ENCODE peak calls at places on chromosomes 2 and 18, in four cellular contexts. W is Panc1, Q is GM12878, Z is upper lobe of right lung. T is an unnamed sample. For H3K9me3, the result is how much of the 10 kb centered on the place peaks cover.

GRCh38 chr2:121210691-121211090 is 74.3 kb downstream of the TFCP2L1 start:
- DNase-seq in W (no peak), Q (no peak), Z (peak), T (no peak)

GRCh38 chr2:227415538-227416424 is 28.0 kb upstream of the SCYGR1 start:
- DNase-seq in W (no peak), Q (no peak), Z (peak), T (no peak)

GRCh38 chr2:37593024-37593423 is 78.4 kb downstream of the CDC42EP3 start:
- DNase-seq in W (no peak), Q (no peak), Z (no peak), T (no peak)

GRCh38 chr2:75503048-75503607 is 57.6 kb downstream of the EVA1A start:
- DNase-seq in W (no peak), Q (no peak), Z (no peak), T (no peak)

GRCh38 chr18:23640023-23640422 is 22.7 kb downstream of the ANKRD29 start:
- DNase-seq in W (no peak), Q (no peak), Z (no peak), T (no peak)

GRCh38 chr2:180314086-180314485 is 307.0 kb upstream of the CWC22 start:
- DNase-seq in W (no peak), Q (no peak), Z (no peak), T (no peak)

GRCh38 chr18:22676423-22676822 is 256.7 kb upstream of the RBBP8 start:
- DNase-seq in W (no peak), Q (no peak), Z (no peak), T (no peak)

GRCh38 chr2:101485856-101486255 is 10.9 kb upstream of the RFX8 start:
- DNase-seq in W (no peak), Q (no peak), Z (no peak), T (no peak)

GRCh38 chr18:58803978-58804377 is 60.7 kb upstream of the ZNF532 start:
- DNase-seq in W (no peak), Q (no peak), Z (no peak), T (no peak)

GRCh38 chr2:170703776-170704476 is 11.2 kb upstream of the SP5 start:
- DNase-seq in W (no peak), Q (no peak), Z (no peak), T (no peak)

GRCh38 chr18:7300971-7301553 is 70.2 kb downstream of the LRRC30 start:
- DNase-seq in W (no peak), Q (no peak), Z (no peak), T (no peak)

GRCh38 chr2:11738589-11739436 is 7.6 kb upstream of the LPIN1 start:
- DNase-seq in W (no peak), Q (no peak), Z (peak), T (no peak)

GRCh38 chr18:23935804-23936203 is 78.8 kb upstream of the TTC39C start:
- DNase-seq in W (no peak), Q (no peak), Z (no peak), T (no peak)

GRCh38 chr2:230160112-230160660 is 59.6 kb downstream of the SP110 start:
- DNase-seq in W (peak), Q (peak), Z (no peak), T (peak)

GRCh38 chr2:25062461-25062860 is 20.6 kb downstream of the EFR3B start:
- DNase-seq in W (no peak), Q (no peak), Z (no peak), T (no peak)

GRCh38 chr2:100903534-100904258 is 83.8 kb downstream of the NPAS2 start:
- DNase-seq in W (no peak), Q (no peak), Z (no peak), T (no peak)

GRCh38 chr2:236215196-236215595 is 47.0 kb upstream of the GBX2 start:
- DNase-seq in W (no peak), Q (no peak), Z (no peak), T (no peak)

GRCh38 chr2:203623616-203624015 is 82.8 kb upstream of the CD28 start:
- DNase-seq in W (no peak), Q (no peak), Z (no peak), T (no peak)

GRCh38 chr2:19544020-19544383 is 185.6 kb upstream of the OSR1 start:
- DNase-seq in W (no peak), Q (no peak), Z (no peak), T (no peak)

GRCh38 chr18:70489556-70489955 is 200.7 kb downstream of the SOCS6 start:
- DNase-seq in W (no peak), Q (no peak), Z (no peak), T (no peak)
- H3K27ac ChIP-seq in W (peak), Q (no peak), Z (peak), T (no peak)

GRCh38 chr2:104861295-104862060 is 7.6 kb downstream of the POU3F3 start:
- DNase-seq in W (no peak), Q (no peak), Z (no peak), T (no peak)

GRCh38 chr2:104858325-104858978 is 4.5 kb downstream of the POU3F3 start:
- DNase-seq in W (no peak), Q (no peak), Z (no peak), T (no peak)

GRCh38 chr2:104862061-104862941 is 8.4 kb downstream of the POU3F3 start:
- DNase-seq in W (no peak), Q (no peak), Z (no peak), T (no peak)

GRCh38 chr2:104859310-104860130 is 5.6 kb downstream of the POU3F3 start:
- DNase-seq in W (no peak), Q (no peak), Z (no peak), T (no peak)

GRCh38 chr2:104860141-104860790 is 6.4 kb downstream of the POU3F3 start:
- DNase-seq in W (no peak), Q (no peak), Z (no peak), T (no peak)
- H3K4me3 ChIP-seq in W (no peak), Q (no peak), Z (no peak), T (no peak)

DNA sequence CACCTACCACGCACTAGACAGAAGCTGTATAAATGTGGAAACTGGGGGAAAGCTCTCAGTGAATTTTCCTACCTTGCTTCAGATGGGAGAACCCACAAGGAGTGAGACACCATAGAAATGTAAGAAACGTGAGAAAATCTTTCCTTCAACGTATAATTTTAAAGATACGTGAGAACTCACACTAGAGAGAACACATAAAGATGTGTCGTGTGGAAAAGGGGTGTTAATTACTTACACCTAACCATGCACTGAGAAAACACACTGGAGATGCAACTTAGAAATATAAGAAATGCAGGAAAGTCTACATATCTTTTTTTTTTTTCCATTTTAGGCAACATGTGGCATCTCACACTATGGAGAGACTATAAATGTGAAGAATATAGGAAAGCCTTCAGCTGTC is 352.9 kb upstream of the NETO1 start:
- DNase-seq in W (no peak), Q (no peak), Z (no peak), T (no peak)
- H3K9me3 ChIP-seq in W (under half), Q (under half), Z (under half), T (under half)

GRCh38 chr18:32302806-32303205 is 113.0 kb downstream of the MEP1B start:
- DNase-seq in W (no peak), Q (no peak), Z (no peak), T (no peak)
- H3K27ac ChIP-seq in W (no peak), Q (no peak), Z (no peak), T (no peak)

DNA sequence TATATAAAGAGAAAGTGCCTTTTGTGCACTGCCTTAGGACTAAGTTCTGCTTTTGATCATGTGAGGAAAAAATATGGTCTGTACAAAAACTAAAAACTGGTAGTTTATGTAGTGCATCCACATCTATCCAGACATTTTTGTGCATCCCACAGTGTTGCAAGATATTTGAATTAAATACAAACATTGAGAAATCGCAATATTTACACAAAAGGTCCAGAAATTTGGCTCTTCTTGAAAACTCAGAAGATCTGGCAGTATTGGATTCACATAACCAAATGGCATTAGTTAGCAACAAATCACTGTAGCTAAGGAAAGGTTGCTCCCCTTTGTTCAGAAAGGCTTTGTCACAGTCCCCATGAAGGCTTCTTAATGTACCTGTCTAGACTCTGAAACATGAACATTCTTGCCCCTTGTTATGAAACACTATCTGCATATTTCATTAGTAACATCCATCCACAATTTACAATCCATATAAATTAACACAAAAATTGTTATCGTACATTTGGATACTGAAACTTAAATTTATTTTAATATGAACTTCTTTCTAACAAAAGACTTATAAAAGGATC is 2.2 kb downstream of the MMADHC start:
- DNase-seq in W (no peak), Q (no peak), Z (no peak), T (no peak)
- H3K4me3 ChIP-seq in W (no peak), Q (peak), Z (peak), T (no peak)

GRCh38 chr2:89820248-89820647 is 1128.8 kb downstream of the RPIA start:
- DNase-seq in W (no peak), Q (no peak), Z (no peak), T (no peak)

GRCh38 chr2:89823556-89823955 is 1132.1 kb downstream of the RPIA start:
- DNase-seq in W (no peak), Q (no peak), Z (no peak), T (no peak)

GRCh38 chr2:89819809-89820208 is 1128.3 kb downstream of the RPIA start:
- DNase-seq in W (no peak), Q (no peak), Z (no peak), T (no peak)

GRCh38 chr2:89821455-89821945 is 1130.0 kb downstream of the RPIA start:
- DNase-seq in W (no peak), Q (no peak), Z (no peak), T (no peak)

DNA sequence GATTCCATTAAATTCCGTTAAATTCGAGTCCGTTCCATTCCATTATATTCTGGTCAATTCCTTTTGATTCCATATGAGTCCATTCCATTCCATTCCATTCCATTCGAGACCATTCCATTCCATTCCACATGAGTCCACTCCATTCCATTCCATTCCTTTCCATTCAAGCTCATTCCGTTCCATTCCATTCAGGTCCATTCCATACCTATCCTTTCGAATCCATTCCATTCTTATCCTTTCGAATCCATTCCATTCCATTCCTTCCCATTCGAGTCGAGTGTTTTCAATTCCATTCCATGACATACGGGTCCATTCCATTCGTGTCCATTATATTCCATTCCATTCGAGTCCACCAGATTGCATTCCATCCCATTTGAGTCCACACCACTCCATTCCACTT is 1127.4 kb downstream of the RPIA start:
- DNase-seq in W (no peak), Q (no peak), Z (no peak), T (no peak)
- H3K9me3 ChIP-seq in W (under half), Q (under half), Z (half or more), T (under half)

GRCh38 chr2:239238839-239239606 is 161.8 kb downstream of the HDAC4 start:
- DNase-seq in W (no peak), Q (no peak), Z (no peak), T (no peak)

GRCh38 chr2:239241431-239241830 is 159.4 kb downstream of the HDAC4 start:
- DNase-seq in W (no peak), Q (no peak), Z (no peak), T (no peak)

GRCh38 chr2:239238381-239238780 is 162.4 kb downstream of the HDAC4 start:
- DNase-seq in W (no peak), Q (no peak), Z (no peak), T (no peak)

GRCh38 chr2:239240480-239240881 is 160.3 kb downstream of the HDAC4 start:
- DNase-seq in W (no peak), Q (no peak), Z (no peak), T (no peak)

DNA sequence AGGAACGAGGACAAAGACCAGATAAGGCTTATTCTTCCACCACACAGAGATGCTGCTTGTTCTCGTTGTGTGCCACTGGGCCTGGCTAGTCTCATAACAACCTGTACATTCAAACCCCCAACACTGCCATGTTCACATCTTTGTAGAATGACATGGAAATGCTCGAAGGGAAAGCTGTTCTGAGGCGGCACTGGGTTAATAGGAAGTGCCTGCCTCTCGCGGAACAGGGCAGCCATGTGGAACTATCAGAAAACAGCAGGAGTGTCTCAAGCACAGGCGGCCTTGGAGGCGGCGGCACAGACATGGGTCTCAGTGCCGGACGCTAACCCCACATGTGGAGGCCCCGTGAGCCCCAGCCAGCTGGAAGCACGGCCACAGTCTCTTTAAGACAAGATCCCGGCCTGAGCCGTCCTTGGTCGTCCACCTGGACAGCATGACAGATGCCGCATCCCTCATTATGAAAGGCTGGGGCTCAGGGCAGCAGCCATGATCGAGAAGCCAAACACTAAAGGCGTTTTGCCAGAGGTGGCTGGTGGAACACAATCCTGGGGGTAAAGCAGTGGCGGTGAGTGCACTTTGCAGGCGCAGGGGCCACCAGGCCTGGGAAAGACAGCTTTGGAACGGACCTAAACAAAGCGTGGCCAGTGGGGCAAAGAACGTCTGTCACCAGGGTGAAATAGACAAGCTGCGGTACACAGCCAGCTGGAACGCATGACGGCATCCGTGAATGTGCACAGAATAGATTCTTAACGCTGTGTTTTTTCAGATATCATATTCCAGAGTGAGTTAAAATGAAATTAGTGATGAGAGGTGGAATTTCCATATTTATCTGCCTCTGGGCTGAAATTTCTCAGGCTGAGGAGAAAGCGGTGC is 161.0 kb downstream of the HDAC4 start:
- DNase-seq in W (no peak), Q (no peak), Z (no peak), T (no peak)
- H3K27ac ChIP-seq in W (no peak), Q (no peak), Z (peak), T (no peak)

GRCh38 chr2:65031341-65032015 is 24.7 kb upstream of the CEP68 start:
- DNase-seq in W (no peak), Q (no peak), Z (no peak), T (no peak)
- H3K4me3 ChIP-seq in W (no peak), Q (peak), Z (peak), T (no peak)

GRCh38 chr18:79606621-79607331 is 72.8 kb upstream of the CTDP1 start:
- DNase-seq in W (no peak), Q (no peak), Z (peak), T (no peak)

GRCh38 chr18:79608535-79608934 is 71.1 kb upstream of the CTDP1 start:
- DNase-seq in W (no peak), Q (no peak), Z (peak), T (no peak)

GRCh38 chr18:79609021-79609461 is 70.6 kb upstream of the CTDP1 start:
- DNase-seq in W (no peak), Q (no peak), Z (peak), T (no peak)

GRCh38 chr18:79607361-79607930 is 72.2 kb upstream of the CTDP1 start:
- DNase-seq in W (no peak), Q (no peak), Z (peak), T (no peak)

GRCh38 chr18:79608069-79608468 is 71.5 kb upstream of the CTDP1 start:
- DNase-seq in W (no peak), Q (no peak), Z (peak), T (no peak)
- H3K9me3 ChIP-seq in W (under half), Q (under half), Z (under half), T (under half)

DNA sequence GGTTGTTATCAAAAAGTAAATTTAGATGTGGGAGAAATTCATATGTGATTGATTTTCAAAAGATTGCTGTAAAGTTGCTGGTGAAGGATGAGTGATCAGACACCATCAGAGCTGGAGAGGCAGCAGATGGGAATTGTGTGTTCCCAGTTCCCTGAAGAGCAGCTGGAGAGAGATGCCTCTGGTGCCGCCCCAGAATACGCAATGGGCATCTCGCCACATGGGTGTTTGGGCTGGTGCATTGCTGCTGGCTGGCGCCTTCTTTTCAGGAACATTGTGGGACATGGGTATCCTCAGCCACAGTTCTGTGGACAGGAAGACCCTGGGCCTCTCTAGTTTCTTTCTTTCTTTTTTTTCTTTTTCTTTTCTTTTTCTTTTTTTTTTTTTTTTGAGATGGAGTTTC is 11.9 kb downstream of the ATG4B start:
- DNase-seq in W (no peak), Q (no peak), Z (no peak), T (no peak)
- H3K27ac ChIP-seq in W (no peak), Q (no peak), Z (no peak), T (no peak)